ENCODE peak calls at places on chromosome 4, in four cellular contexts. One of them, this sample, is unnamed.

GRCh38 chr4:136855886-136856285 is 676.4 kb downstream of the PCDH18 start:
- DNase-seq in GM06990: no peak
- DNase-seq in CD4-positive, alpha-beta memory T cell: no peak
- DNase-seq in AG08396: no peak
- DNase-seq in this sample: no peak

GRCh38 chr4:184693056-184693455 is 40.8 kb downstream of the CENPU start:
- DNase-seq in AG08396: no peak
- DNase-seq in CD4-positive, alpha-beta memory T cell: no peak
- DNase-seq in GM06990: no peak
- DNase-seq in this sample: no peak

GRCh38 chr4:137535718-137536117 is 3.4 kb upstream of the PCDH18 start:
- DNase-seq in CD4-positive, alpha-beta memory T cell: no peak
- DNase-seq in GM06990: no peak
- DNase-seq in AG08396: no peak
- DNase-seq in this sample: no peak

GRCh38 chr4:76782837-76783236 is 115.1 kb downstream of the SOWAHB start:
- DNase-seq in CD4-positive, alpha-beta memory T cell: no peak
- DNase-seq in AG08396: peak
- DNase-seq in GM06990: no peak
- DNase-seq in this sample: no peak

GRCh38 chr4:66252291-66252690 is 582.0 kb upstream of the EPHA5 start:
- DNase-seq in CD4-positive, alpha-beta memory T cell: no peak
- DNase-seq in AG08396: no peak
- DNase-seq in GM06990: no peak
- DNase-seq in this sample: no peak

GRCh38 chr4:71093745-71094144 is 100.3 kb downstream of the DCK start:
- DNase-seq in AG08396: no peak
- DNase-seq in GM06990: no peak
- DNase-seq in CD4-positive, alpha-beta memory T cell: no peak
- DNase-seq in this sample: no peak

GRCh38 chr4:124483043-124483906 is 229.3 kb downstream of the ANKRD50 start:
- DNase-seq in AG08396: no peak
- DNase-seq in CD4-positive, alpha-beta memory T cell: no peak
- DNase-seq in GM06990: no peak
- DNase-seq in this sample: no peak

GRCh38 chr4:101178731-101179130 is 168.6 kb downstream of the PPP3CA start:
- DNase-seq in CD4-positive, alpha-beta memory T cell: no peak
- DNase-seq in GM06990: no peak
- DNase-seq in AG08396: no peak
- DNase-seq in this sample: no peak

GRCh38 chr4:174604198-174604597 is 81.9 kb upstream of the HPGD start:
- DNase-seq in CD4-positive, alpha-beta memory T cell: no peak
- DNase-seq in AG08396: no peak
- DNase-seq in GM06990: no peak
- DNase-seq in this sample: no peak

GRCh38 chr4:90069151-90069550 is 58.0 kb upstream of the CCSER1 start:
- DNase-seq in CD4-positive, alpha-beta memory T cell: no peak
- DNase-seq in GM06990: no peak
- DNase-seq in AG08396: no peak
- DNase-seq in this sample: no peak

GRCh38 chr4:168797738-168798375 is 212.2 kb downstream of the CBR4 start:
- DNase-seq in CD4-positive, alpha-beta memory T cell: no peak
- DNase-seq in AG08396: no peak
- DNase-seq in GM06990: no peak
- DNase-seq in this sample: no peak

GRCh38 chr4:185726931-185727330 is 85.1 kb downstream of the SORBS2 start:
- DNase-seq in AG08396: no peak
- DNase-seq in GM06990: no peak
- DNase-seq in CD4-positive, alpha-beta memory T cell: no peak
- DNase-seq in this sample: no peak

GRCh38 chr4:140630246-140630645 is 61.5 kb upstream of the UCP1 start:
- DNase-seq in GM06990: no peak
- DNase-seq in CD4-positive, alpha-beta memory T cell: no peak
- DNase-seq in AG08396: no peak
- DNase-seq in this sample: no peak

GRCh38 chr4:169359961-169360360 is 89.2 kb upstream of the SH3RF1 start:
- DNase-seq in AG08396: no peak
- DNase-seq in GM06990: no peak
- DNase-seq in CD4-positive, alpha-beta memory T cell: no peak
- DNase-seq in this sample: no peak

GRCh38 chr4:105934381-105934780 is 39.1 kb downstream of the NPNT start:
- DNase-seq in GM06990: no peak
- DNase-seq in AG08396: no peak
- DNase-seq in CD4-positive, alpha-beta memory T cell: no peak
- DNase-seq in this sample: no peak

GRCh38 chr4:106585920-106586349 is 217.4 kb upstream of the GIMD1 start:
- DNase-seq in AG08396: no peak
- DNase-seq in GM06990: no peak
- DNase-seq in CD4-positive, alpha-beta memory T cell: no peak
- DNase-seq in this sample: no peak

GRCh38 chr4:182582245-182582644 is 334.9 kb downstream of the DCTD start:
- DNase-seq in CD4-positive, alpha-beta memory T cell: no peak
- DNase-seq in GM06990: no peak
- DNase-seq in AG08396: no peak
- DNase-seq in this sample: no peak

This sample was measured in DND-41.